ENCODE peak calls at places on chromosomes 1 and 21, in eight cellular contexts. U is amniotic stem cell; R is activated naive CD8-positive, alpha-beta T cell treated with anti-CD3 and anti-CD28 coated beads for 36 hours; G is neural crest cell; I is CD8-positive, alpha-beta memory T cell; E is breast epithelium; J is stimulated activated CD8-positive, alpha-beta memory T cell treated with anti-CD3 and anti-CD28 coated beads, Interleukin-4, amount 100 ng/mL, for 1 hour; H is NCI-H1694. M is an unnamed sample.

GRCh38 chr21:32565856-32566465 is 19.4 kb downstream of the TCP10L start:
- DNase-seq in J (no peak), G (no peak), U (no peak), R (no peak), I (no peak), E (no peak), H (no peak), M (no peak)

GRCh38 chr1:203185585-203185984 is 919 bp downstream of the CHI3L1 start:
- DNase-seq in U (no peak), G (no peak), H (no peak), R (no peak), E (no peak), J (no peak), I (no peak), M (no peak)

GRCh38 chr1:205826407-205826806 is 13.4 kb upstream of the SLC41A1 start:
- DNase-seq in E (no peak), H (no peak), I (no peak), J (no peak), G (no peak), R (no peak), U (no peak), M (no peak)

GRCh38 chr21:39430457-39430856 is 15.1 kb downstream of the LCA5L start:
- DNase-seq in U (no peak), I (no peak), R (no peak), E (no peak), J (no peak), G (no peak), H (no peak), M (no peak)

GRCh38 chr1:33866286-33866685 is 2.4 kb downstream of the HMGB4 start:
- DNase-seq in E (no peak), R (no peak), J (no peak), I (no peak), G (no peak), H (no peak), U (no peak), M (no peak)

GRCh38 chr1:171127481-171127880 is 36.8 kb downstream of the FMO3 start:
- DNase-seq in G (no peak), H (no peak), U (no peak), R (no peak), E (no peak), J (no peak), I (no peak), M (no peak)

GRCh38 chr1:53899206-53899628 is 5.2 kb downstream of the DIO1 start:
- DNase-seq in E (no peak), U (no peak), J (no peak), G (no peak), H (no peak), I (no peak), R (no peak), M (no peak)

GRCh38 chr1:45365051-45365450 is 24.8 kb upstream of the MUTYH start:
- DNase-seq in I (no peak), J (no peak), E (no peak), H (no peak), R (no peak), U (no peak), G (no peak), M (no peak)

GRCh38 chr1:182791464-182792179 is 2.0 kb downstream of the NPL start:
- DNase-seq in U (no peak), H (no peak), G (no peak), R (no peak), J (no peak), E (no peak), I (no peak), M (no peak)

GRCh38 chr1:193042766-193043691 is 16.1 kb downstream of the UCHL5 start:
- DNase-seq in J (no peak), R (no peak), H (no peak), E (no peak), I (no peak), G (no peak), U (no peak), M (no peak)

GRCh38 chr1:221457706-221458429 is 284.0 kb downstream of the DUSP10 start:
- DNase-seq in R (no peak), J (no peak), H (no peak), E (no peak), U (no peak), I (no peak), G (no peak), M (no peak)

GRCh38 chr1:160639652-160640051 is 7.2 kb downstream of the SLAMF1 start:
- DNase-seq in R (no peak), E (no peak), U (no peak), I (peak), G (no peak), J (no peak), H (no peak), M (no peak)

GRCh38 chr1:225694151-225694603 is 41.3 kb upstream of the ENAH start:
- DNase-seq in G (no peak), I (no peak), R (no peak), U (no peak), H (no peak), J (no peak), E (no peak), M (no peak)

GRCh38 chr1:84603941-84604830 is 29.9 kb upstream of the CTBS start:
- DNase-seq in G (no peak), U (peak), E (peak), H (no peak), J (no peak), I (no peak), R (no peak), M (no peak)

GRCh38 chr1:180863158-180863775 is 49.4 kb upstream of the KIAA1614 start:
- DNase-seq in G (peak), J (no peak), E (no peak), U (no peak), I (peak), H (peak), R (no peak), M (no peak)

GRCh38 chr1:87246436-87246835 is 82.2 kb upstream of the LMO4 start:
- DNase-seq in G (no peak), U (no peak), J (no peak), I (no peak), R (no peak), E (no peak), H (no peak), M (no peak)